ENCODE peak calls at places on chromosomes 16 and 17, in nine cellular contexts. Z is astrocyte of the spinal cord, S is left lung, F is BJ, K is cardiac muscle cell, N is IMR-90, Y is Peyer's patch, X is GM12865, D is H1. A is an unnamed sample.

GRCh38 chr17:13572581-13572980 is 29.1 kb downstream of the HS3ST3A1 start:
- DNase-seq in Z (no peak), S (no peak), F (no peak), K (peak), N (no peak), Y (no peak), X (no peak), D (no peak), A (no peak)

GRCh38 chr17:44921122-44921882 is 6.0 kb upstream of the GFAP start:
- DNase-seq in Z (no peak), S (peak), F (no peak), K (no peak), N (no peak), Y (peak), X (no peak), D (peak), A (no peak)

GRCh38 chr17:1473170-1473569 is 17.1 kb upstream of the CRK start:
- DNase-seq in Z (no peak), S (no peak), F (no peak), K (no peak), N (no peak), Y (no peak), X (no peak), D (no peak), A (no peak)

GRCh38 chr16:69711115-69711740 is 15.1 kb downstream of the NQO1 start:
- DNase-seq in Z (peak), S (no peak), F (peak), K (peak), N (peak), Y (peak), X (no peak), D (peak), A (peak)

GRCh38 chr17:65559802-65560627 is 1.4 kb downstream of the AXIN2 start:
- DNase-seq in Z (peak), S (peak), F (no peak), K (peak), N (no peak), Y (no peak), X (no peak), D (peak), A (no peak)

GRCh38 chr16:2520784-2521577 is 810 bp downstream of the AMDHD2 start:
- DNase-seq in Z (no peak), S (peak), F (no peak), K (no peak), N (no peak), Y (peak), X (peak), D (no peak), A (no peak)

GRCh38 chr17:48024149-48025039 is 13.2 kb downstream of the COPZ2 start:
- DNase-seq in Z (no peak), S (peak), F (no peak), K (peak), N (no peak), Y (peak), X (peak), D (peak), A (no peak)

GRCh38 chr17:58285422-58285810 is 4.7 kb upstream of the MPO start:
- DNase-seq in Z (no peak), S (no peak), F (no peak), K (peak), N (no peak), Y (no peak), X (no peak), D (peak), A (no peak)

GRCh38 chr17:50396261-50397110 is 837 bp downstream of the LRRC59 start:
- DNase-seq in Z (peak), S (peak), F (no peak), K (peak), N (peak), Y (peak), X (peak), D (no peak), A (peak)

GRCh38 chr16:12079411-12079965 is 103.0 kb downstream of the SNX29 start:
- DNase-seq in Z (no peak), S (no peak), F (no peak), K (no peak), N (no peak), Y (peak), X (no peak), D (no peak), A (no peak)

GRCh38 chr17:43983515-43984411 is 20.7 kb upstream of the NAGS start:
- DNase-seq in Z (no peak), S (peak), F (no peak), K (no peak), N (no peak), Y (peak), X (no peak), D (peak), A (no peak)

GRCh38 chr17:74939534-74939933 is 3.8 kb downstream of the OTOP3 start:
- DNase-seq in Z (no peak), S (no peak), F (no peak), K (no peak), N (no peak), Y (no peak), X (no peak), D (no peak), A (no peak)

GRCh38 chr16:75244225-75244792 is 7.1 kb downstream of the BCAR1 start:
- DNase-seq in Z (peak), S (peak), F (no peak), K (peak), N (peak), Y (peak), X (no peak), D (no peak), A (no peak)

GRCh38 chr16:67451704-67452435 is 20.9 kb downstream of the HSD11B2 start:
- DNase-seq in Z (no peak), S (no peak), F (no peak), K (no peak), N (no peak), Y (no peak), X (no peak), D (no peak), A (no peak)

GRCh38 chr17:12730931-12731521 is 58.3 kb upstream of the ARHGAP44 start:
- DNase-seq in Z (peak), S (no peak), F (no peak), K (peak), N (peak), Y (peak), X (no peak), D (peak), A (no peak)

GRCh38 chr17:65071861-65072260 is 15.3 kb upstream of the GNA13 start:
- DNase-seq in Z (no peak), S (no peak), F (no peak), K (no peak), N (peak), Y (no peak), X (no peak), D (no peak), A (no peak)

GRCh38 chr17:3944485-3945388 is 19.5 kb downstream of the ATP2A3 start:
- DNase-seq in Z (peak), S (peak), F (no peak), K (peak), N (peak), Y (no peak), X (peak), D (peak), A (no peak)

GRCh38 chr17:61794792-61795191 is 68.5 kb downstream of the BRIP1 start:
- DNase-seq in Z (no peak), S (no peak), F (no peak), K (no peak), N (no peak), Y (no peak), X (no peak), D (no peak), A (no peak)

GRCh38 chr16:287981-288920 is 5.3 kb downstream of the PDIA2 start:
- DNase-seq in Z (no peak), S (no peak), F (no peak), K (no peak), N (no peak), Y (no peak), X (no peak), D (no peak), A (no peak)

GRCh38 chr16:2686912-2687507 is 4.7 kb downstream of the KCTD5 start:
- DNase-seq in Z (no peak), S (peak), F (no peak), K (no peak), N (no peak), Y (peak), X (peak), D (no peak), A (no peak)

GRCh38 chr17:75078097-75079022 is 9.4 kb upstream of the SLC16A5 start:
- DNase-seq in Z (peak), S (peak), F (no peak), K (peak), N (peak), Y (no peak), X (peak), D (no peak), A (no peak)

GRCh38 chr17:50220811-50221210 is 19.4 kb upstream of the COL1A1 start:
- DNase-seq in Z (no peak), S (no peak), F (no peak), K (no peak), N (no peak), Y (peak), X (no peak), D (no peak), A (no peak)

GRCh38 chr16:66264311-66265105 is 102.0 kb upstream of the CDH5 start:
- DNase-seq in Z (no peak), S (no peak), F (no peak), K (no peak), N (no peak), Y (peak), X (no peak), D (no peak), A (no peak)

GRCh38 chr17:35540589-35541404 is 3.3 kb upstream of the SLFN12L start:
- DNase-seq in Z (peak), S (peak), F (no peak), K (peak), N (peak), Y (peak), X (peak), D (no peak), A (no peak)

GRCh38 chr16:3195975-3196374 is 8.0 kb downstream of the OR1F1 start:
- DNase-seq in Z (no peak), S (no peak), F (no peak), K (no peak), N (no peak), Y (no peak), X (no peak), D (no peak), A (no peak)

GRCh38 chr16:27932542-27933178 is 130.9 kb downstream of the GSG1L start:
- DNase-seq in Z (no peak), S (no peak), F (no peak), K (no peak), N (no peak), Y (no peak), X (no peak), D (no peak), A (no peak)

GRCh38 chr16:28989363-28989762 is 4.5 kb downstream of the LAT start:
- DNase-seq in Z (no peak), S (no peak), F (no peak), K (no peak), N (no peak), Y (no peak), X (no peak), D (no peak), A (no peak)

GRCh38 chr17:32445075-32445427 is 741 bp downstream of the PSMD11 start:
- DNase-seq in Z (peak), S (no peak), F (no peak), K (peak), N (peak), Y (peak), X (peak), D (no peak), A (peak)

GRCh38 chr16:66845791-66846221 is 1.6 kb downstream of the CA7 start:
- DNase-seq in Z (no peak), S (no peak), F (no peak), K (no peak), N (no peak), Y (peak), X (no peak), D (no peak), A (no peak)

GRCh38 chr17:18254888-18255649 is 3.5 kb downstream of the FLII start:
- DNase-seq in Z (no peak), S (no peak), F (no peak), K (no peak), N (no peak), Y (no peak), X (no peak), D (no peak), A (no peak)

GRCh38 chr17:67161573-67161972 is 83.4 kb downstream of the HELZ start:
- DNase-seq in Z (no peak), S (no peak), F (no peak), K (no peak), N (no peak), Y (no peak), X (no peak), D (no peak), A (no peak)

GRCh38 chr17:67156269-67157199 is 88.5 kb downstream of the HELZ start:
- DNase-seq in Z (peak), S (no peak), F (no peak), K (peak), N (peak), Y (no peak), X (no peak), D (no peak), A (no peak)

GRCh38 chr17:67160791-67161190 is 84.2 kb downstream of the HELZ start:
- DNase-seq in Z (no peak), S (no peak), F (no peak), K (no peak), N (no peak), Y (no peak), X (no peak), D (no peak), A (no peak)

GRCh38 chr17:67162771-67163170 is 82.2 kb downstream of the HELZ start:
- DNase-seq in Z (no peak), S (no peak), F (no peak), K (no peak), N (no peak), Y (no peak), X (no peak), D (no peak), A (no peak)

GRCh38 chr17:67157732-67158639 is 87.0 kb downstream of the HELZ start:
- DNase-seq in Z (peak), S (no peak), F (no peak), K (peak), N (peak), Y (no peak), X (peak), D (no peak), A (no peak)
- TF ChIP-seq CTCF in Z (peak), S (no peak), F (peak), K (peak), N (peak), Y (no peak), X (no peak), D (no peak), A (no peak)

GRCh38 chr16:47851026-47851610 is 304.7 kb downstream of the ABCC12 start:
- DNase-seq in Z (no peak), S (no peak), F (no peak), K (no peak), N (no peak), Y (no peak), X (no peak), D (peak), A (no peak)

GRCh38 chr16:47848481-47849109 is 307.2 kb downstream of the ABCC12 start:
- DNase-seq in Z (peak), S (no peak), F (no peak), K (peak), N (peak), Y (no peak), X (no peak), D (peak), A (no peak)

GRCh38 chr16:47847220-47847970 is 308.4 kb downstream of the ABCC12 start:
- DNase-seq in Z (peak), S (no peak), F (no peak), K (peak), N (peak), Y (no peak), X (no peak), D (peak), A (no peak)

GRCh38 chr16:47852991-47853390 is 302.8 kb downstream of the ABCC12 start:
- DNase-seq in Z (no peak), S (no peak), F (no peak), K (no peak), N (no peak), Y (no peak), X (no peak), D (no peak), A (no peak)

GRCh38 chr16:47849736-47850135 is 306.1 kb downstream of the ABCC12 start:
- DNase-seq in Z (no peak), S (no peak), F (no peak), K (no peak), N (no peak), Y (no peak), X (no peak), D (peak), A (no peak)
- TF ChIP-seq CTCF in Z (no peak), S (no peak), F (no peak), K (no peak), N (no peak), Y (no peak), X (no peak), D (no peak), A (no peak)

GRCh38 chr16:22888791-22889190 is 74.8 kb downstream of the HS3ST2 start:
- DNase-seq in Z (no peak), S (no peak), F (no peak), K (peak), N (peak), Y (no peak), X (no peak), D (no peak), A (no peak)

GRCh38 chr16:22886908-22887307 is 72.9 kb downstream of the HS3ST2 start:
- DNase-seq in Z (no peak), S (no peak), F (no peak), K (no peak), N (no peak), Y (no peak), X (no peak), D (no peak), A (no peak)

GRCh38 chr16:22890976-22891375 is 77.0 kb downstream of the HS3ST2 start:
- DNase-seq in Z (no peak), S (no peak), F (no peak), K (no peak), N (no peak), Y (no peak), X (no peak), D (no peak), A (no peak)

DNA sequence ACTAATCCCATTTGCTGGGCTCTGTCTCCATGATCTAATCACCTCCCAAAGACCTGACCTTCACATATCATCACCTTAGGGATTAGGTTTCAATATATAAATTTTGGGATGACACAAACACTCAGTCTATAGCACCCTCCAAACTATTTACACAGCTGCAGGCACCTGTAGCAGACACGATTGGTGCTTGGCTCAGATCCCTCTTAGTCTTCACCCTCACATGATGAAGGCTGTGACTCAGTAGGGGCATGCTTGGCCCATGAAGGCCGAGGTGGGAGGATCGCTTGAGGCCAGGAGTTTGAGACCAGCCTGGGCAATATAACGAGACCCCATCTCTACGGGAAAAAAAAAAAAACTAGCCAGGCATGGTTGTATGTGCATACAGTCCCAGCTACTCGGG is 73.5 kb downstream of the HS3ST2 start:
- DNase-seq in Z (no peak), S (no peak), F (no peak), K (no peak), N (no peak), Y (no peak), X (no peak), D (no peak), A (no peak)
- TF ChIP-seq CTCF in Z (no peak), S (no peak), F (no peak), K (no peak), N (no peak), Y (no peak), X (no peak), D (no peak), A (no peak)

GRCh38 chr16:84712138-84712671 is 12.4 kb downstream of the USP10 start:
- DNase-seq in Z (no peak), S (no peak), F (no peak), K (no peak), N (no peak), Y (no peak), X (no peak), D (no peak), A (no peak)

GRCh38 chr16:84712801-84713775 is 13.3 kb downstream of the USP10 start:
- DNase-seq in Z (no peak), S (no peak), F (no peak), K (no peak), N (no peak), Y (no peak), X (no peak), D (peak), A (no peak)

GRCh38 chr16:84716740-84717139 is 16.9 kb downstream of the USP10 start:
- DNase-seq in Z (no peak), S (no peak), F (no peak), K (no peak), N (no peak), Y (no peak), X (no peak), D (peak), A (no peak)

GRCh38 chr16:84715854-84716253 is 16.1 kb downstream of the USP10 start:
- DNase-seq in Z (no peak), S (no peak), F (no peak), K (no peak), N (no peak), Y (no peak), X (no peak), D (peak), A (no peak)

GRCh38 chr16:84714028-84714427 is 14.2 kb downstream of the USP10 start:
- DNase-seq in Z (no peak), S (no peak), F (no peak), K (no peak), N (no peak), Y (no peak), X (no peak), D (peak), A (no peak)
- TF ChIP-seq CTCF in Z (no peak), S (no peak), F (no peak), K (no peak), N (no peak), Y (no peak), X (no peak), D (no peak), A (no peak)

GRCh38 chr16:20766294-20766693 is 2.5 kb downstream of the ACSM3 start:
- DNase-seq in Z (no peak), S (no peak), F (no peak), K (no peak), N (no peak), Y (no peak), X (no peak), D (no peak), A (no peak)
- TF ChIP-seq CTCF in Z (no peak), S (no peak), F (no peak), K (no peak), N (no peak), Y (no peak), X (no peak), D (no peak), A (no peak)

A was measured in omental fat pad.